ENCODE peak calls at places on chromosomes 13 and 19, in five cellular contexts. P is H1, C is neuronal stem cell, I is trophoblast cell, G is IMR-90. U is an unnamed sample.

GRCh38 chr19:29098863-29099481 is 114.0 kb downstream of the UQCRFS1 start:
- DNase-seq in P (no peak), G (peak; percentile 77), C (no peak), I (peak; percentile 83), U (no peak)

GRCh38 chr19:30679286-30679685 is 307.1 kb downstream of the ZNF536 start:
- DNase-seq in C (no peak), I (no peak), P (no peak), G (no peak), U (no peak)

GRCh38 chr13:46553886-46554855 is 1.2 kb downstream of the LRCH1 start:
- DNase-seq in G (peak; percentile 95), I (peak; percentile 71), P (no peak), C (no peak), U (peak; percentile 97)

GRCh38 chr19:43371909-43372308 is 18.4 kb downstream of the CD177 start:
- DNase-seq in C (no peak), G (no peak), P (no peak), I (no peak), U (no peak)

GRCh38 chr13:32530841-32531253 is 7.7 kb downstream of the N4BP2L2 start:
- DNase-seq in G (peak; percentile 83), P (no peak), C (no peak), I (no peak), U (peak; percentile 81)

GRCh38 chr13:25171517-25172302 is at the start of gene AMER2:
- DNase-seq in P (no peak), C (peak; percentile 57), I (peak; percentile 39), G (no peak), U (peak; percentile 35)

GRCh38 chr19:5078179-5078578 is 109.3 kb downstream of the KDM4B start:
- DNase-seq in P (no peak), G (no peak), I (no peak), C (no peak), U (no peak)

GRCh38 chr13:37481858-37482227 is 116.7 kb downstream of the POSTN start:
- DNase-seq in G (no peak), C (no peak), P (no peak), I (no peak), U (no peak)

GRCh38 chr19:11347546-11347945 is 1.2 kb downstream of the CCDC159 start:
- DNase-seq in C (no peak), G (no peak), I (no peak), P (no peak), U (no peak)

GRCh38 chr13:73945371-73945770 is 188.8 kb downstream of the KLF12 start:
- DNase-seq in P (no peak), C (no peak), I (no peak), G (no peak), U (no peak)

GRCh38 chr13:45704211-45704739 is 2.2 kb downstream of the CBY2 start:
- DNase-seq in C (no peak), I (no peak), P (no peak), G (no peak), U (no peak)

GRCh38 chr13:39616087-39616694 is 13.2 kb upstream of the LHFPL6 start:
- DNase-seq in G (peak; percentile 68), C (peak; percentile 76), P (no peak), I (peak; percentile 84), U (peak; percentile 72)

GRCh38 chr13:99980201-99981114 is 1.1 kb upstream of the ZIC2 start:
- DNase-seq in G (peak; percentile 43), I (peak; percentile 63), P (no peak), C (peak; percentile 62), U (peak; percentile 54)

GRCh38 chr19:28882818-28883217 is 330.1 kb downstream of the UQCRFS1 start:
- DNase-seq in I (no peak), P (no peak), G (no peak), C (no peak), U (no peak)

DNA sequence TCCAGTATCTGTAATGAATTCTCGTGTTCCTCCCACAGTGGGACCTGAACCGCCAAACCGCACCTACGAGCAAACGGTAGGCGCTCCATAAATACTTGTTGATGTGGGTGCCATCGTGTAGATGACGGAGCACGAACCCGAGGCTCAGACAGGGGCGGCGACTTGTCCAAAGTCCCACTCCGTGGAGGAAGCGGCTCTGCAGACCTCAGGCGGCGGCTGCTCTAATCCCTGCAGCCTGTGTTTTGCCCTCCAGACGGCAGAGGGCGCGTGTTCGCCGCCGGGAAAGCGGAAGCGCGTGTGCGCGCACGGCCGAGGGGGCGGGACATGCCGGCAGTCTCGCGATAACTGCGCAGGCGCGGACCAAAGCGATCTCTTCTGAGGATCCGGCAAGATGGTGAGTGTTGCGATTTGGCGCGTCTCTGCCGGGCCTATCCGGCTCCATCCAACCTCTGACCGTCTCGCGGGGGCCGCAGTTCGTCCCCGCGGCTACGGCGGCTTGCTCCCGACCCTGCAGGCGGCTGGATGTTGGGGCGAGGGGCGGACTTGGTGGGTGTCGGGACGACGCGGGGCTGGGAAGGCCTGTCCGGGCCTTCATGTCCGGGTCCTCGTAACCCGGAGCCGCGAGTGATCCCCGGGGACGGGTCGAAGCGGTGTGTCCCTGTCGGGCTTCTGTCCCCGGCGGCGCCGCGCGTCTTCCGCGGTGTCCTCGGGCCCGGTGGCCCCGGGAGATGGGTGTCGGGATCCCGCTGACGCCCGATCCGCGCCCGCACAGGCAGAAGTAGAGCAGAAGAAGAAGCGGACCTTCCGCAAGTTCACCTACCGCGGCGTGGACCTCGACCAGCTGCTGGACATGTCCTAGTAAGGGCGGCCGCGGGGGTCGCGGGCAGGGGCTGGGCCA is at the start of gene RPS15:
- DNase-seq in I (peak; percentile 99), C (peak; percentile 96), P (peak; percentile 90), G (peak; percentile 94), U (peak; percentile 93)
- H2AFZ ChIP-seq in I (peak within 1 kb of the TSS; percentile 85), C (peak within 1 kb of the TSS; percentile 67), P (no peak within 1 kb of the TSS), G (peak within 1 kb of the TSS; percentile 93), U (no peak within 1 kb of the TSS)

GRCh38 chr13:41311607-41312500 is 787 bp downstream of the NAA16 start:
- DNase-seq in P (no peak), C (peak; percentile 17), G (peak; percentile 43), I (peak; percentile 48), U (peak; percentile 59)

GRCh38 chr13:41313117-41313516 is 2.0 kb downstream of the NAA16 start:
- DNase-seq in I (no peak), P (no peak), C (no peak), G (no peak), U (no peak)

GRCh38 chr13:41308241-41308640 is 2.8 kb upstream of the NAA16 start:
- DNase-seq in C (no peak), P (no peak), G (no peak), I (no peak), U (no peak)

GRCh38 chr13:41313659-41314197 is 2.7 kb downstream of the NAA16 start:
- DNase-seq in C (no peak), G (no peak), P (no peak), I (no peak), U (no peak)

GRCh38 chr13:41310963-41311606 is at the start of gene NAA16:
- DNase-seq in G (peak; percentile 90), C (peak; percentile 91), I (peak; percentile 89), P (peak; percentile 75), U (peak; percentile 88)
- H3K23ac ChIP-seq in G (peak within 1 kb of the TSS; percentile 97), C (peak within 1 kb of the TSS; percentile 96), I (no peak within 1 kb of the TSS), P (no peak within 1 kb of the TSS), U (peak within 1 kb of the TSS; percentile 50)

DNA sequence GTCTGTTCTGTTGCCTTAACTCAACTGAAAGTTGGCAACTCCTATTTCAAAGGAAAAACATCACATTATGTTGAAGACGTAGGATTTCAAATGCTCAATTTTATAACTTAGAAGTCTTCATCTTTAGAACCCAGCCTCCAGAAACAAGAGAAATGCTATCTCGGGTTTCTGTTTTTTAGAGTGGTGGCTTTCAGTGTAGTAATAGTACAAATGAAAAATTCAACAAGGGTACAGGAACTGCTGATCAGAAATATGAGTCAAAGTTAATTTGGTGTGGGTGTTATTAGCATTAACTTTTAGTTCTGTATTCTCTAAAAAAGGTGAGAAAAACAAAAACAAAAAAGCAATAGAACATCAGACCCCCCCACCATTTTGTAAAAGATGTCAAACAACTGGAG is 56.6 kb upstream of the FLT1 start:
- DNase-seq in P (no peak), C (no peak), G (no peak), I (no peak), U (no peak)
- H3K4me3 ChIP-seq in P (no peak overlapping the region), C (no peak overlapping the region), G (no peak overlapping the region), I (no peak overlapping the region), U (no peak overlapping the region)

DNA sequence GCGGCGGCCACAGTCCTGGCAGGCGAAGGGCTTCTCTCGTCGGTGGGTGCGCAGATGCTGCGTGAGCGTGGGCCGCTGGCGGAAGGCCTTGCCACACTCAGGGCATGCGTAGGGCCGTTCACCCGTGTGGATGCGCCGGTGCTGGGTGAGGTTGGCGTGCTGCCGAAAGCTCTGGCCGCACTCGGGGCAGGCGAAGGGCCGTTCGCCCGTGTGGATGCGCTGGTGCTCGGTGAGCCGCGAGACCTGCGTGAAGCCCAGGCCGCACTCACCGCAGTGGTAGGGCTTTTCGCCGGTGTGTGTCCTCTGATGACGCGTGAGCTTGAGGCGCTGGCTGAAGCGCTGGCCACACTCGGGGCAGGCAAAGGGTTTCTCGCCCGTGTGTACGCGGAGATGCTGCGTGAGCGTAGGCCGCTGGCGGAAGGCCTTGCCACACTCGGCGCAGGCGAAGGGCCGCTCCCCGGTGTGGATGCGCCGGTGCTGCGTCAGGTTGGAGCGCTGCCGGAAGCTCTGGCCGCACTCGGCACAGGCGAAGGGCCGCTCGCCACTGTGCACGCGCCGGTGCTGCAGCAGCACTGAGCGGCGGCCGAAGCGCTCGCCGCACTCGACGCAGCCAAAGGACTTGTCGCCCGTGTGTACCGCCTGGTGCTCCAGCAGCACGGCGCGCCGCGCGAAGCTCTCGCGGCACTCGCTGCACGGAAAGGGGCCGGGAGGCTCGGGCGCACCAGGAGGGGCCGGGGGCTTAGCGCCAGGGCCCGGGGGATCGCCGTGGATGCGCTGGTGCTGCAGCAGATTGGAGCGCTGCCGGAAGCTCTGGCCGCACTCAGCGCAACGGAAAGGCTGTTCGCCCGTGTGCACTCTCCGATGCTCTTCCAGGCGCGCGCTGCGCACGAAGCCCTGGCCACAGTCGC is 4.0 kb upstream of the UBE2M start:
- DNase-seq in I (peak; percentile 34), C (no peak), P (no peak), G (peak; percentile 39), U (no peak)
- H2AFZ ChIP-seq in I (no peak overlapping the region), C (no peak overlapping the region), P (no peak overlapping the region), G (peak overlapping the region; percentile 90), U (no peak overlapping the region)

DNA sequence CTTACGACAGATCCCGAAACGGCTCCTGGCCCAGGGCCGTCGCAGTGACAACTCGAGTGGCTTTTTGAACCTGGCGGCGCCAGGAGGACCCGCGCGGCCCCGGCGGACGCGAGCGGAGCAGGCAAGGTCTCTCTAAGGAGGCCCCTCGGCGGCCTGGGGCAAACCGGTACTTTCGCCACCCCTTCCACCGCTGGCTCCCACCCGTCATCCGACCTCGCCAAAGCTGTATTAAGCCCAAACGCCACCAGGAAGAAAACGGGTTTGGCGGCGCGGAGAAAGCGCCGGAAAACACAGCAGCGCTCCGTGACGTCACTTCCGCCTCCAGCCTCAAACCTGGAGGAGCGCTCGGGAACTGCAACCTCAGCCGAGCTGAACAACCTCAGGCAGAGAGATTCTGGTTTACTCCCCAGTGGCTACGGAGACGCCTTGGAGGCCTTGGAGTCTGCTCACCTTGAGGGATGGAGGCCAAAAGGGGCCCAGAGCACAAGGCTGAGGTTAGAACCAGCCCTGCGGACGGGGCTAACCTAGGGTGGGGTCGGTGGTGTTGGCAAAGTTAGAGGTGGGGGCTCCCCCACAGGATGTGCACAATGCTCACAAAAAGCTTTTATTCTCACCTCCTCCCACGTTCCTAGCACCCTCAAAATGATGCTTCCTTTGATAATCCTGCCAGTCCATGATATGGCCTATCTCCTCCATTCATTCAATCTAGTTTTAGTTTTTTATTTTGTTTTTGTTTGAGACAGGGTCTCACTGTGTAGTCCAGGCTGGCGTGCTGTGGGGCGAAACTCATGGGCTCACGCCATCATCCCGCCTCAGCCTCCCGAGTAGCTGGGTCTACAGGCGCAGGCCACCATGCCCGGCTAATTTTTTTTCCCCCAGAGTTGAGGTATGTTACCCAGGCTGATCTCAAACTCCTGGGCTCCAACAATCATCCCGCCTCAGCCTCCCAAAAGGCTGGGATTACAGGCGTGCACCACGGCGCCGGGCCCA is at the start of gene ZNF266:
- DNase-seq in G (peak; percentile 90), I (peak; percentile 96), P (peak; percentile 73), C (peak; percentile 87), U (peak; percentile 94)
- H3K23ac ChIP-seq in G (peak within 1 kb of the TSS; percentile 86), I (no peak within 1 kb of the TSS), P (no peak within 1 kb of the TSS), C (peak within 1 kb of the TSS; percentile 75), U (peak within 1 kb of the TSS; percentile 9)